ENCODE peak calls at places on chromosomes 3 and 15, in seven cellular contexts. T is Karpas-422, E is DND-41, W is GM23248, C is SK-N-SH, F is astrocyte, O is neuronal stem cell. X is an unnamed sample.

GRCh38 chr3:135491478-135491877 is 474.1 kb upstream of the PPP2R3A start:
- DNase-seq in T (no peak), E (no peak), W (no peak), C (no peak), F (no peak), O (no peak), X (no peak)

GRCh38 chr3:66693461-66693912 is 192.7 kb upstream of the LRIG1 start:
- DNase-seq in T (no peak), E (no peak), W (peak), C (no peak), F (peak), O (no peak), X (no peak)

GRCh38 chr3:30548605-30549004 is 57.8 kb upstream of the TGFBR2 start:
- DNase-seq in T (no peak), E (peak), W (peak), C (peak), F (no peak), O (no peak), X (no peak)

GRCh38 chr15:40439461-40440299 is 1.1 kb upstream of the BAHD1 start:
- DNase-seq in T (peak), E (peak), W (peak), C (peak), F (no peak), O (no peak), X (peak)

GRCh38 chr3:69855436-69856162 is 116.3 kb downstream of the MITF start:
- DNase-seq in T (peak), E (no peak), W (peak), C (peak), F (peak), O (no peak), X (no peak)

GRCh38 chr3:99966657-99967420 is 147.5 kb downstream of the FILIP1L start:
- DNase-seq in T (no peak), E (no peak), W (peak), C (no peak), F (peak), O (no peak), X (no peak)

GRCh38 chr3:171783086-171783485 is 27.2 kb downstream of the PLD1 start:
- DNase-seq in T (no peak), E (no peak), W (peak), C (no peak), F (peak), O (no peak), X (no peak)

GRCh38 chr3:112568642-112569041 is 6.8 kb downstream of the SLC35A5 start:
- DNase-seq in T (no peak), E (no peak), W (peak), C (no peak), F (peak), O (no peak), X (no peak)

GRCh38 chr3:126347543-126348161 is 9.6 kb downstream of the KLF15 start:
- DNase-seq in T (no peak), E (no peak), W (no peak), C (no peak), F (no peak), O (no peak), X (peak)

GRCh38 chr3:190325923-190326322 is 3.7 kb upstream of the CLDN1 start:
- DNase-seq in T (no peak), E (no peak), W (peak), C (no peak), F (peak), O (no peak), X (no peak)

GRCh38 chr15:73957276-73957675 is 31.0 kb downstream of the LOXL1 start:
- DNase-seq in T (no peak), E (no peak), W (peak), C (no peak), F (no peak), O (no peak), X (no peak)

GRCh38 chr15:78811124-78811824 is at the start of gene ADAMTS7:
- DNase-seq in T (peak), E (no peak), W (peak), C (peak), F (peak), O (peak), X (peak)

GRCh38 chr15:58903232-58903631 is 30.2 kb downstream of the SLTM start:
- DNase-seq in T (peak), E (no peak), W (peak), C (no peak), F (no peak), O (no peak), X (no peak)

GRCh38 chr15:40357246-40357645 is 773 bp upstream of the DISP2 start:
- DNase-seq in T (no peak), E (no peak), W (no peak), C (peak), F (no peak), O (no peak), X (no peak)

GRCh38 chr3:11734-12133 is 184.8 kb upstream of the CHL1 start:
- DNase-seq in T (no peak), E (peak), W (no peak), C (peak), F (no peak), O (no peak), X (no peak)

GRCh38 chr3:184523825-184524615 is 37.6 kb upstream of the EPHB3 start:
- DNase-seq in T (no peak), E (no peak), W (peak), C (no peak), F (peak), O (no peak), X (no peak)

GRCh38 chr15:43776101-43776717 is 557 bp downstream of the ELL3 start:
- DNase-seq in T (peak), E (peak), W (no peak), C (no peak), F (no peak), O (peak), X (no peak)

GRCh38 chr3:127162947-127163645 is 29.8 kb upstream of the PRR23E start:
- DNase-seq in T (peak), E (peak), W (no peak), C (no peak), F (no peak), O (peak), X (peak)

GRCh38 chr3:42803800-42804112 is 534 bp downstream of the HIGD1A start:
- DNase-seq in T (peak), E (peak), W (peak), C (peak), F (no peak), O (peak), X (peak)

GRCh38 chr3:88876724-88877123 is 230.7 kb upstream of the EPHA3 start:
- DNase-seq in T (no peak), E (no peak), W (no peak), C (no peak), F (no peak), O (no peak), X (no peak)

GRCh38 chr15:90870354-90871096 is 2.1 kb downstream of the FURIN start:
- DNase-seq in T (peak), E (peak), W (peak), C (no peak), F (peak), O (no peak), X (no peak)

GRCh38 chr3:23968467-23969184 is 23.5 kb downstream of the NR1D2 start:
- DNase-seq in T (no peak), E (no peak), W (peak), C (no peak), F (no peak), O (no peak), X (no peak)

GRCh38 chr15:37101634-37102314 is 1.4 kb upstream of the MEIS2 start:
- DNase-seq in T (peak), E (no peak), W (peak), C (peak), F (peak), O (peak), X (peak)

DNA sequence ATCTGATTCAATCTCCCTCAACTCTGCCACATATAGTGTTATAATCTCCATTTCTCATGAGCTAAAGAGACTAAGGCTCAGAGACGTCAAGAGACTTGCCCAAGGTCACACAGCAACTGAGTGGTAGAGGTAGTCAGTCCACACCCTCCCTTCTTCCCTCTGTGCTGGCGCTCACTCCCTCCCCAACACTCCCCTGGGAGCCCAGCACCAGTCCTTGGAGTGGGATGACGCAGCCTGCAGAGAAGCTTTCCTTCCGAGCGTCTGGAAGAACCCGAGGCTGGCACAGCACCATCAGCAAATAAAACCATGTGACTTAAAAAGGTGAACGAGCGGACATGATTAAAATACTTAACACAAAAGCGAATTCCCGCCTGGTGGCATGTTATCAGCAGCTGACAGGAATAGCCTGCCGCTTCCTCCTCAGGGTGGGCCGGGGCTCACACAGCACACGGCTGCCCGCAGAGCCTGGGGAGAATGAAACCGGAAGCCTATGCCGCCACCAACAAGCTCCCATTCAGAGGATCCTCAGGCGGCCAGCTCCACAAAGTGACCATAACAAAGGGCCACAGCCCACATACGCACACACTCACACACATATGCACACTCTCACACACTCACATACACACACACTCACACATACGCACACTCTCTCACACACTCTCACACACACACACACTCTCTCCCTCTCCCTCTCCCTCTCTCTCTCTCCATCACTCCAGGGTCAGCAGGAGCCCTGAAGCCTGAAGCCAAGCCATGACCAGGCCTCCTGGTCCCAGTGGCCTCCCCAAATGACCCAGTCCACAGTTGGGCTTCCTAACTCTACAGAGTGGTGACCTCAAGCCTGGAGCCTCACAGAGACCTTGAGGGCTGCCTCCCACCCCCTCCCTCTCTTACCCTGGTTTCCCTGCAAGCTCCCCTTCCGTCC is 120.5 kb downstream of the XXYLT1 start:
- DNase-seq in T (no peak), E (no peak), W (peak), C (peak), F (peak), O (no peak), X (peak)
- H3K4me3 ChIP-seq in T (no peak), E (no peak), W (no peak), C (no peak), F (peak), O (peak), X (peak)

GRCh38 chr15:61835029-61835428 is 225.2 kb downstream of the VPS13C start:
- DNase-seq in T (no peak), E (no peak), W (no peak), C (peak), F (no peak), O (no peak), X (no peak)
- H2AFZ ChIP-seq in T (no peak), E (no peak), W (peak), C (no peak), F (no peak), O (peak), X (peak)

GRCh38 chr3:174016186-174016585 is 618.6 kb downstream of the NLGN1 start:
- DNase-seq in T (no peak), E (no peak), W (peak), C (no peak), F (peak), O (no peak), X (no peak)
- H3K4me2 ChIP-seq in T (no peak), E (no peak), W (peak), C (peak), F (peak), O (no peak), X (no peak)

GRCh38 chr3:71109241-71109976 is 474.1 kb downstream of the FOXP1 start:
- DNase-seq in T (no peak), E (no peak), W (peak), C (no peak), F (peak), O (no peak), X (no peak)
- H3K4me3 ChIP-seq in T (no peak), E (no peak), W (peak), C (peak), F (peak), O (no peak), X (no peak)

GRCh38 chr15:98076021-98076816 is 115.7 kb downstream of the ARRDC4 start:
- DNase-seq in T (no peak), E (no peak), W (peak), C (no peak), F (peak), O (no peak), X (no peak)
- H2AFZ ChIP-seq in T (no peak), E (peak), W (peak), C (no peak), F (no peak), O (peak), X (no peak)

GRCh38 chr3:40586866-40587265 is 62.1 kb downstream of the ZNF621 start:
- DNase-seq in T (no peak), E (no peak), W (no peak), C (no peak), F (no peak), O (no peak), X (no peak)
- H3K4me2 ChIP-seq in T (no peak), E (no peak), W (no peak), C (no peak), F (no peak), O (no peak), X (no peak)

GRCh38 chr3:150117076-150117475 is 146.4 kb upstream of the PFN2 start:
- DNase-seq in T (no peak), E (no peak), W (peak), C (no peak), F (peak), O (no peak), X (no peak)
- H3K4me3 ChIP-seq in T (no peak), E (no peak), W (no peak), C (no peak), F (no peak), O (no peak), X (no peak)

DNA sequence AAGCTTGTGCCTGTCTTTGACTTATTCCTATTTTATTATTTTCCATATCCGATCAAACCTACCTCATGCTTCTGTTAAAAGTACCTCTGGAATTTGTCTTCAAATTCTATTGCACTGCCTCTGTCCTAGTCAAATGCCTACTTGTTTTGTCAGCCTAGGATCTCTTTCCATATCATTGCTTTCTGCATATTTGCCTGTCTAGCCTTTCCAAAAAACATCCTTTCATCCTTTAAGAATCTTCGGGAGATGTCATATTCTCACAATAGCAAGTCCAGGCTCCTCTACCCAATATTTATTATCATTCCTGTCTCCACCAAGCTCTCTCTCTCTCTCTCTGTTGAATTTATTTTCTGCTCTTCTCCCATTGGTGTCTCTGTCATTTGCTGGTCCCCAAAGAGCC is 80.1 kb downstream of the LRRC28 start:
- DNase-seq in T (no peak), E (no peak), W (peak), C (no peak), F (peak), O (no peak), X (no peak)
- H2AFZ ChIP-seq in T (no peak), E (no peak), W (no peak), C (no peak), F (no peak), O (no peak), X (no peak)

GRCh38 chr15:77311618-77312398 is 108.1 kb downstream of the PEAK1 start:
- DNase-seq in T (no peak), E (no peak), W (peak), C (no peak), F (no peak), O (no peak), X (no peak)
- H3K4me2 ChIP-seq in T (no peak), E (no peak), W (peak), C (no peak), F (no peak), O (no peak), X (no peak)